ENCODE peak calls at places on chromosome 17, in eight cellular contexts. J, M, T, U, G, V, D and K are unnamed samples.

GRCh38 chr17:61420745-61421398 is 21.2 kb downstream of the TBX2 start:
- DNase-seq in V (no peak), J (no peak), D (no peak), T (no peak), U (no peak), G (no peak), M (no peak), K (no peak)

GRCh38 chr17:43734376-43734775 is 24.2 kb downstream of the SOST start:
- DNase-seq in M (no peak), D (no peak), G (no peak), V (no peak), U (no peak), J (no peak), T (no peak), K (peak; percentile 43)

GRCh38 chr17:47739150-47739549 is 6.1 kb downstream of the TBX21 start:
- DNase-seq in G (no peak), M (no peak), J (no peak), D (no peak), U (no peak), V (no peak), T (no peak), K (no peak)

GRCh38 chr17:31379796-31380195 is 11.7 kb upstream of the RAB11FIP4 start:
- DNase-seq in U (no peak), D (no peak), J (no peak), T (no peak), G (no peak), V (no peak), M (no peak), K (no peak)

GRCh38 chr17:62750502-62751349 is 57.4 kb downstream of the MARCHF10 start:
- DNase-seq in J (peak; percentile 62), M (no peak), T (no peak), U (no peak), G (no peak), D (peak; percentile 61), V (no peak), K (no peak)

GRCh38 chr17:2929881-2930533 is 133.4 kb downstream of the OR1D5 start:
- DNase-seq in M (peak; percentile 75), D (peak; percentile 87), G (peak; percentile 24), U (no peak), J (peak; percentile 87), V (peak; percentile 16), T (no peak), K (no peak)

GRCh38 chr17:45809484-45809883 is 25.4 kb downstream of the CRHR1 start:
- DNase-seq in G (no peak), J (no peak), D (no peak), U (no peak), M (no peak), V (no peak), T (no peak), K (no peak)

GRCh38 chr17:40121191-40121885 is 433 bp upstream of the MSL1 start:
- DNase-seq in M (peak; percentile 45), V (no peak), T (no peak), D (peak; percentile 56), U (peak; percentile 81), J (peak; percentile 51), G (peak; percentile 54), K (no peak)

GRCh38 chr17:602436-602835 is 112.2 kb downstream of the VPS53 start:
- DNase-seq in V (no peak), D (no peak), T (no peak), U (no peak), G (no peak), J (no peak), M (no peak), K (no peak)

GRCh38 chr17:82400830-82401229 is 17.3 kb upstream of the HEXD start:
- DNase-seq in J (no peak), V (peak; percentile 42), U (peak; percentile 80), D (no peak), M (no peak), T (peak; percentile 23), G (no peak), K (no peak)

GRCh38 chr17:79992657-79993389 is 42.8 kb downstream of the TBC1D16 start:
- DNase-seq in T (no peak), J (no peak), U (no peak), D (no peak), M (no peak), V (no peak), G (no peak), K (no peak)

GRCh38 chr17:36089888-36090836 is at the start of gene CCL3:
- DNase-seq in V (no peak), J (no peak), T (no peak), M (no peak), G (no peak), D (no peak), U (peak; percentile 41), K (no peak)

GRCh38 chr17:7249219-7249618 is 2.3 kb downstream of the CTDNEP1 start:
- DNase-seq in U (no peak), T (no peak), G (no peak), D (no peak), V (no peak), M (no peak), J (no peak), K (no peak)

GRCh38 chr17:59785091-59785799 is 77.8 kb downstream of the VMP1 start:
- DNase-seq in V (no peak), G (peak; percentile 35), J (no peak), M (no peak), U (no peak), T (no peak), D (no peak), K (no peak)

GRCh38 chr17:7572338-7572587 is 7.2 kb upstream of the CD68 start:
- DNase-seq in T (no peak), J (no peak), D (no peak), G (no peak), M (no peak), U (no peak), V (no peak), K (no peak)

GRCh38 chr17:66468241-66469087 is 166.1 kb downstream of the PRKCA start:
- DNase-seq in M (no peak), U (no peak), G (peak; percentile 36), D (peak; percentile 40), V (no peak), J (no peak), T (no peak), K (no peak)

GRCh38 chr17:49926886-49927285 is 42.1 kb upstream of the DLX4 start:
- DNase-seq in V (no peak), M (no peak), D (no peak), J (no peak), T (no peak), U (peak; percentile 88), G (no peak), K (no peak)

GRCh38 chr17:50501906-50502642 is 6.2 kb upstream of the MYCBPAP start:
- DNase-seq in J (no peak), U (no peak), M (no peak), D (no peak), T (no peak), V (no peak), G (no peak), K (no peak)

GRCh38 chr17:5584383-5584951 is at the start of gene NLRP1:
- DNase-seq in M (no peak), J (no peak), V (peak; percentile 94), U (peak; percentile 96), G (peak; percentile 92), T (peak; percentile 93), D (peak; percentile 23), K (peak; percentile 76)

GRCh38 chr17:29590261-29590978 is 972 bp upstream of the GIT1 start:
- DNase-seq in J (no peak), D (no peak), G (no peak), M (no peak), T (no peak), V (no peak), U (peak; percentile 65), K (no peak)

GRCh38 chr17:76524598-76525512 is 12.7 kb downstream of the CYGB start:
- DNase-seq in U (peak; percentile 89), G (no peak), D (no peak), M (no peak), T (no peak), J (no peak), V (no peak), K (peak; percentile 48)

GRCh38 chr17:82838386-82839063 is 1.3 kb downstream of the ZNF750 start:
- DNase-seq in T (no peak), G (no peak), V (no peak), M (no peak), D (no peak), U (no peak), J (no peak), K (peak; percentile 52)

GRCh38 chr17:75032896-75033294 is 13.9 kb downstream of the ATP5PD start:
- DNase-seq in J (no peak), G (peak; percentile 19), T (no peak), V (no peak), D (no peak), U (no peak), M (no peak), K (no peak)

GRCh38 chr17:75270218-75270965 is 639 bp downstream of the MIF4GD start:
- DNase-seq in D (peak; percentile 80), V (peak; percentile 32), M (peak; percentile 62), G (peak; percentile 80), T (peak; percentile 23), J (peak; percentile 78), U (peak; percentile 86), K (peak; percentile 43)

GRCh38 chr17:12691173-12691572 is 25.5 kb downstream of the MYOCD start:
- DNase-seq in U (no peak), T (no peak), J (no peak), D (no peak), M (no peak), G (no peak), V (no peak), K (no peak)

GRCh38 chr17:67095803-67096202 is 51.4 kb downstream of the CACNG1 start:
- DNase-seq in J (no peak), D (no peak), T (no peak), M (no peak), U (no peak), V (no peak), G (no peak), K (peak; percentile 20)

GRCh38 chr17:44492706-44493272 is 10.4 kb downstream of the GPATCH8 start:
- DNase-seq in V (no peak), U (no peak), J (no peak), M (no peak), D (no peak), T (no peak), G (no peak), K (no peak)